ENCODE peak calls at places on chromosomes 1 and 21, in seven cellular contexts. W, H, G, J, N, Y and S are unnamed samples.

GRCh38 chr1:222975472-222976122 is 160.8 kb downstream of the DISP1 start:
- DNase-seq in W (peak; percentile 5), H (peak; percentile 50), G (no peak), J (peak; percentile 61), N (no peak), Y (peak; percentile 60), S (no peak)

GRCh38 chr1:48061162-48062136 is 64.3 kb upstream of the TRABD2B start:
- DNase-seq in W (peak; percentile 55), H (peak; percentile 57), G (peak; percentile 52), J (peak; percentile 71), N (peak; percentile 26), Y (peak; percentile 55), S (peak; percentile 33)

GRCh38 chr21:42534361-42534900 is 20.8 kb downstream of the SLC37A1 start:
- DNase-seq in W (peak; percentile 60), H (no peak), G (peak; percentile 26), J (no peak), N (peak; percentile 72), Y (no peak), S (peak; percentile 52)

GRCh38 chr1:24599265-24599664 is 43.4 kb downstream of the NCMAP start:
- DNase-seq in W (no peak), H (no peak), G (no peak), J (no peak), N (no peak), Y (no peak), S (no peak)

GRCh38 chr21:38806153-38806941 is 618 bp downstream of the ETS2 start:
- DNase-seq in W (no peak), H (no peak), G (no peak), J (no peak), N (peak; percentile 23), Y (no peak), S (peak; percentile 49)

GRCh38 chr1:240029418-240029817 is 62.3 kb upstream of the FMN2 start:
- DNase-seq in W (no peak), H (peak; percentile 7), G (no peak), J (no peak), N (no peak), Y (no peak), S (no peak)

GRCh38 chr1:32919811-32920733 is 18.9 kb upstream of the TMEM54 start:
- DNase-seq in W (no peak), H (no peak), G (peak; percentile 5), J (peak; percentile 54), N (no peak), Y (peak; percentile 76), S (no peak)

GRCh38 chr1:30706528-30706927 is 16.9 kb downstream of the MATN1 start:
- DNase-seq in W (peak; percentile 62), H (peak; percentile 60), G (peak; percentile 43), J (peak; percentile 51), N (no peak), Y (peak; percentile 24), S (no peak)

GRCh38 chr1:182786223-182787001 is 3.2 kb upstream of the NPL start:
- DNase-seq in W (peak; percentile 53), H (peak; percentile 36), G (peak; percentile 55), J (peak; percentile 86), N (peak; percentile 62), Y (peak; percentile 80), S (peak; percentile 72)

GRCh38 chr21:38796426-38796825 is 9.3 kb upstream of the ETS2 start:
- DNase-seq in W (no peak), H (peak; percentile 76), G (no peak), J (no peak), N (no peak), Y (peak; percentile 58), S (no peak)

GRCh38 chr1:100627018-100627716 is 89.2 kb downstream of the GPR88 start:
- DNase-seq in W (no peak), H (peak; percentile 73), G (no peak), J (peak; percentile 81), N (peak; percentile 33), Y (peak; percentile 64), S (no peak)

GRCh38 chr1:114152211-114153050 is 1.2 kb downstream of the SYT6 start:
- DNase-seq in W (peak; percentile 51), H (no peak), G (peak; percentile 37), J (peak; percentile 46), N (peak; percentile 25), Y (peak; percentile 29), S (no peak)

GRCh38 chr1:33473900-33474299 is 1.5 kb downstream of the ZSCAN20 start:
- DNase-seq in W (no peak), H (no peak), G (no peak), J (no peak), N (no peak), Y (no peak), S (peak; percentile 49)

GRCh38 chr1:95118019-95118499 is 904 bp downstream of the TLCD4 start:
- DNase-seq in W (no peak), H (no peak), G (no peak), J (no peak), N (peak; percentile 2), Y (peak; percentile 7), S (no peak)

GRCh38 chr1:14956579-14957195 is 196.9 kb upstream of the TMEM51 start:
- DNase-seq in W (no peak), H (no peak), G (no peak), J (no peak), N (no peak), Y (no peak), S (no peak)

GRCh38 chr1:31327381-31327780 is 30.5 kb downstream of the ZCCHC17 start:
- DNase-seq in W (no peak), H (no peak), G (no peak), J (peak; percentile 57), N (no peak), Y (peak; percentile 46), S (no peak)

GRCh38 chr1:31727849-31728248 is 24.0 kb upstream of the COL16A1 start:
- DNase-seq in W (no peak), H (no peak), G (no peak), J (no peak), N (no peak), Y (no peak), S (peak; percentile 51)

GRCh38 chr1:243397613-243398321 is 141.9 kb downstream of the SDCCAG8 start:
- DNase-seq in W (no peak), H (no peak), G (no peak), J (no peak), N (no peak), Y (no peak), S (no peak)

GRCh38 chr1:6731905-6732304 is 30.3 kb upstream of the DNAJC11 start:
- DNase-seq in W (no peak), H (no peak), G (no peak), J (no peak), N (no peak), Y (no peak), S (no peak)

GRCh38 chr21:40047993-40048730 is 180.9 kb downstream of the PCP4 start:
- DNase-seq in W (peak; percentile 7), H (no peak), G (no peak), J (no peak), N (no peak), Y (no peak), S (no peak)

GRCh38 chr1:10232213-10232612 is 21.8 kb downstream of the KIF1B start:
- DNase-seq in W (no peak), H (no peak), G (no peak), J (peak; percentile 19), N (no peak), Y (no peak), S (no peak)

GRCh38 chr1:94416901-94417701 is 1.1 kb upstream of the ABCD3 start:
- DNase-seq in W (peak; percentile 83), H (peak; percentile 68), G (peak; percentile 43), J (peak; percentile 88), N (no peak), Y (peak; percentile 85), S (peak; percentile 32)

GRCh38 chr1:229434641-229435051 is 752 bp upstream of the ACTA1 start:
- DNase-seq in W (no peak), H (no peak), G (no peak), J (no peak), N (no peak), Y (no peak), S (peak; percentile 80)

GRCh38 chr1:156854634-156855033 is 4.3 kb downstream of the INSRR start:
- DNase-seq in W (no peak), H (no peak), G (no peak), J (no peak), N (no peak), Y (no peak), S (no peak)
- TF ChIP-seq CTCF in W (no peak), H (peak; percentile 25), G (no peak), J (peak; percentile 6), N (no peak), Y (no peak), S (no peak)

DNA sequence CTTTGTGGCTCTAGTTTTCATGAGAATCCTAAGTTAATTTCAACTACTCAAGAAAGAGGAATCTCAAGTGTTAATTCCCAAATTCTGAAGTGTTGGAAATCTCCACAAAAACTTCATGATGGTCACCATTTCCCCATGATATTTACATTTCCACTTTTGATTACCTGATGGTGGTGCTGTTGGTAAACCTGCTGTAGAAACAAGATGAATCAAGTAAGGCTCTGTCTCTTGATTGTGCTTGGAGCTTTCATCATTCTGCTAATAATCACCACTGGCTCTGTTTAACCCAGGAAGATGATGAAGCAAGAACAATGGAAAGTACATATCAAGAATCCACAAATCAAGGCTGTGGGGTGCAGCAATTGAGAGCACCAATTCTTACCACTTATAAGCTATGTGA is 77.8 kb downstream of the C4BPA start:
- DNase-seq in W (no peak), H (no peak), G (no peak), J (peak; percentile 32), N (no peak), Y (no peak), S (no peak)
- TF ChIP-seq CTCF in W (no peak), H (no peak), G (no peak), J (peak; percentile 1), N (no peak), Y (no peak), S (peak; percentile 26)

DNA sequence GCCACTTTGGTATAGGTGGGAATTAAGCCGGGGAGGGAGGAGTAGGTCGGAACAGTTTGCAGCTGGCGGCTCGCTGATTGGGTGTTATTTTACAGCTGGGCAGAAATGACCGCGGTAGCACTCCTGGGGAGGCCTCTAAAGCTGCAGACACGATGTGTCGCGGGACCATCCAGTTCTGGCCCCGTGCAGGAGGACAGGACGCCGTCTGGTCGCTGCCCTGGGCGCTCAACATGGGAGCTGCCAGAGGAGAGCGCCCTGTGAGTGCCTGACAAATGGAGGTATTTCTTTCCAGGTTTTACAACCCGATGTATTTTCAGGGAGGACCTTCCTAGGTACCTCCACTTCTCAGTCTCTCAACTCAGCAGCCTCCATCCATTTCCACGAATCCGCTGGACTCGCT is 46.2 kb downstream of the CDC7 start:
- DNase-seq in W (no peak), H (no peak), G (no peak), J (no peak), N (no peak), Y (no peak), S (no peak)
- TF ChIP-seq CTCF in W (no peak), H (no peak), G (no peak), J (no peak), N (no peak), Y (no peak), S (peak; percentile 31)

GRCh38 chr1:212479188-212479587 is 46.5 kb downstream of the NENF start:
- DNase-seq in W (no peak), H (no peak), G (no peak), J (no peak), N (no peak), Y (no peak), S (no peak)

GRCh38 chr1:212482352-212483153 is 49.8 kb downstream of the NENF start:
- DNase-seq in W (no peak), H (peak; percentile 61), G (no peak), J (peak; percentile 13), N (no peak), Y (peak; percentile 53), S (no peak)

GRCh38 chr1:212482006-212482351 is 49.3 kb downstream of the NENF start:
- DNase-seq in W (no peak), H (no peak), G (no peak), J (peak; percentile 22), N (no peak), Y (peak; percentile 66), S (no peak)

GRCh38 chr1:212483154-212483505 is 50.4 kb downstream of the NENF start:
- DNase-seq in W (no peak), H (no peak), G (no peak), J (no peak), N (no peak), Y (no peak), S (no peak)

GRCh38 chr1:212481438-212481767 is 48.7 kb downstream of the NENF start:
- DNase-seq in W (no peak), H (no peak), G (no peak), J (no peak), N (no peak), Y (peak; percentile 34), S (no peak)
- TF ChIP-seq CTCF in W (no peak), H (no peak), G (no peak), J (no peak), N (no peak), Y (no peak), S (no peak)